ENCODE peak calls at places on chromosomes 11 and 22, in seven cellular contexts. Z is HCT116, T is lower leg skin, Y is cardiac fibroblast, N is transverse colon, R is Panc1, U is tibial artery. K is an unnamed sample.

GRCh38 chr11:31797227-31798056 is 13.7 kb downstream of the PAX6 start:
- DNase-seq in U (no peak), N (no peak), T (no peak), R (no peak), Z (no peak), Y (no peak), K (no peak)

GRCh38 chr11:774873-775592 is 2.3 kb downstream of the GATD1 start:
- DNase-seq in R (no peak), N (no peak), Z (no peak), T (no peak), U (no peak), Y (peak), K (peak)

GRCh38 chr22:43376765-43377485 is 33.8 kb upstream of the SCUBE1 start:
- DNase-seq in R (no peak), N (peak), Y (no peak), T (no peak), Z (no peak), U (no peak), K (no peak)

GRCh38 chr11:74069146-74070046 is 60.5 kb upstream of the UCP3 start:
- DNase-seq in T (peak), U (no peak), Z (no peak), Y (no peak), N (no peak), R (no peak), K (no peak)

GRCh38 chr11:35154960-35155359 is 16.0 kb downstream of the CD44 start:
- DNase-seq in T (no peak), U (no peak), N (no peak), Z (no peak), R (no peak), Y (no peak), K (no peak)

GRCh38 chr11:101407324-101407723 is 176.5 kb downstream of the TRPC6 start:
- DNase-seq in R (no peak), Z (no peak), N (peak), U (no peak), T (no peak), Y (peak), K (peak)

GRCh38 chr11:118923721-118924587 is 1.8 kb downstream of the BCL9L start:
- DNase-seq in T (peak), R (no peak), Y (no peak), Z (no peak), N (peak), U (peak), K (no peak)

GRCh38 chr11:26976389-26976788 is 17.5 kb upstream of the FIBIN start:
- DNase-seq in T (no peak), Z (no peak), U (no peak), N (no peak), R (no peak), Y (no peak), K (peak)

GRCh38 chr22:38730411-38730871 is 24.7 kb downstream of the GTPBP1 start:
- DNase-seq in U (peak), Z (no peak), R (no peak), T (no peak), N (no peak), Y (no peak), K (no peak)

GRCh38 chr22:37295213-37295886 is 13.0 kb downstream of the CYTH4 start:
- DNase-seq in U (no peak), Z (no peak), N (no peak), Y (no peak), T (no peak), R (no peak), K (no peak)

GRCh38 chr11:17609536-17610401 is 62.7 kb downstream of the OTOG start:
- DNase-seq in Y (no peak), R (no peak), N (no peak), U (peak), Z (no peak), T (no peak), K (no peak)

GRCh38 chr11:14578551-14578956 is 58.4 kb upstream of the PSMA1 start:
- DNase-seq in T (no peak), U (no peak), Z (no peak), R (no peak), N (peak), Y (peak), K (peak)

GRCh38 chr22:45316796-45317526 is 7.2 kb downstream of the FAM118A start:
- DNase-seq in R (no peak), Z (no peak), Y (no peak), T (no peak), N (no peak), U (no peak), K (no peak)

GRCh38 chr22:25013634-25014033 is 61.1 kb downstream of the KIAA1671 start:
- DNase-seq in Z (no peak), Y (peak), T (no peak), N (peak), U (no peak), R (no peak), K (no peak)

GRCh38 chr11:74754507-74755255 is 6.0 kb downstream of the RNF169 start:
- DNase-seq in Z (no peak), Y (peak), U (no peak), T (no peak), N (no peak), R (peak), K (peak)

GRCh38 chr11:126485021-126485781 is 129.7 kb downstream of the ST3GAL4 start:
- DNase-seq in Y (peak), U (no peak), N (no peak), T (no peak), Z (no peak), R (no peak), K (peak)

GRCh38 chr11:113473983-113474361 is 1.2 kb downstream of the DRD2 start:
- DNase-seq in N (no peak), R (no peak), U (no peak), T (no peak), Z (no peak), Y (no peak), K (no peak)

GRCh38 chr22:43859176-43859575 is 3.1 kb downstream of the SULT4A1 start:
- DNase-seq in N (no peak), T (no peak), U (no peak), R (no peak), Z (no peak), Y (no peak), K (no peak)

GRCh38 chr11:119615003-119615878 is 113.8 kb downstream of the NECTIN1 start:
- DNase-seq in U (no peak), Y (peak), Z (peak), T (peak), R (peak), N (no peak), K (peak)

GRCh38 chr11:47060807-47061206 is 115.9 kb downstream of the ARFGAP2 start:
- DNase-seq in R (no peak), Z (no peak), U (no peak), T (no peak), N (no peak), Y (peak), K (peak)

GRCh38 chr11:19777032-19777341 is 64.3 kb downstream of the NAV2 start:
- DNase-seq in T (no peak), R (no peak), Y (peak), N (peak), U (no peak), Z (no peak), K (no peak)

GRCh38 chr11:102144357-102145342 is 34.4 kb downstream of the YAP1 start:
- DNase-seq in Y (peak), T (no peak), N (peak), U (peak), R (no peak), Z (no peak), K (peak)

GRCh38 chr11:93236741-93237675 is 39.2 kb upstream of the SLC36A4 start:
- DNase-seq in Y (peak), R (no peak), Z (peak), U (no peak), N (peak), T (no peak), K (peak)

GRCh38 chr11:69280451-69280850 is 13.5 kb upstream of the MYEOV start:
- DNase-seq in R (no peak), T (no peak), Y (peak), N (no peak), Z (no peak), U (no peak), K (peak)

GRCh38 chr22:19996694-19997384 is 19.8 kb downstream of the ARVCF start:
- DNase-seq in T (no peak), Z (no peak), N (no peak), Y (no peak), R (no peak), U (peak), K (no peak)

GRCh38 chr11:131785801-131786200 is 415.4 kb downstream of the NTM start:
- DNase-seq in Z (no peak), Y (no peak), R (no peak), T (no peak), U (no peak), N (no peak), K (no peak)

GRCh38 chr11:15793032-15793996 is 563.0 kb downstream of the SOX6 start:
- DNase-seq in U (no peak), N (no peak), T (no peak), R (no peak), Y (peak), Z (no peak), K (peak)

GRCh38 chr11:106399075-106399500 is 321.6 kb downstream of the AASDHPPT start:
- DNase-seq in N (no peak), U (peak), Y (peak), T (peak), Z (peak), R (peak), K (peak)

GRCh38 chr11:109247071-109247470 is 174.9 kb upstream of the C11orf87 start:
- DNase-seq in R (peak), Z (no peak), N (no peak), Y (peak), U (no peak), T (no peak), K (peak)

GRCh38 chr22:35505394-35506258 is 35.0 kb upstream of the RASD2 start:
- DNase-seq in T (no peak), Y (no peak), R (no peak), U (no peak), Z (no peak), N (no peak), K (no peak)

GRCh38 chr11:1887451-1888346 is 4.0 kb downstream of the PRR33 start:
- DNase-seq in Z (no peak), Y (no peak), R (no peak), N (no peak), T (no peak), U (no peak), K (no peak)

GRCh38 chr22:46121079-46121478 is 29.2 kb upstream of the PPARA start:
- DNase-seq in U (no peak), Y (no peak), T (no peak), R (no peak), Z (no peak), N (no peak), K (no peak)

GRCh38 chr11:122202161-122202950 is 86.3 kb upstream of the BLID start:
- DNase-seq in Y (peak), Z (peak), U (peak), N (no peak), R (no peak), T (no peak), K (peak)

GRCh38 chr11:111528557-111528956 is 12.0 kb upstream of the LAYN start:
- DNase-seq in T (no peak), U (no peak), Z (no peak), N (no peak), Y (no peak), R (no peak), K (no peak)
- TF ChIP-seq CTCF in T (no peak), U (no peak), Z (no peak), N (no peak), Y (no peak), R (peak), K (no peak)

DNA sequence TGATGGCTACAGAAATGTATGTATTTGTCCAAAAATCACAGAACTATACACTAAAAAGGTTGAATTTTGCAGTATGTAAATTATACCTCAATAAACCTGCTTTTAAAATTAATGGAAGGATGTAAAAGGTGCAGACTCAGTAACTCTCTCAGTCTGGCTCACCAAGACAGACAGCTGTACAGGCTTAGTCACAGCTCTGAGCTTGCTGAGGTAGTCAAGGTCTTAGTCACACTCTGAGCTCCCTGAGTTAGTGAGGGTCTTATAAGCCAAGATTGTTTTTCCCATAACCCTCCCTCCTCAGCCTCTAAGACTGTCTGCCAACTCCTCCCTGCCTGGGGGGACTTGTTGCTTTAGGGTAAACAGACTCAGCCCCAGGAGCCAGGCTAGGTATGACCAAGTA is 59.3 kb upstream of the IZUMO1R start:
- DNase-seq in U (no peak), Z (no peak), N (no peak), R (no peak), Y (no peak), T (no peak), K (no peak)
- H3K4me3 ChIP-seq in U (no peak), Z (no peak), N (no peak), R (no peak), Y (no peak), T (no peak), K (no peak)

GRCh38 chr11:57638005-57638760 is 11.5 kb downstream of the YPEL4 start:
- DNase-seq in R (no peak), T (no peak), U (peak), Z (no peak), N (peak), Y (peak), K (peak)

GRCh38 chr11:57640068-57640800 is 9.5 kb downstream of the YPEL4 start:
- DNase-seq in U (no peak), N (no peak), T (no peak), Y (no peak), Z (no peak), R (no peak), K (no peak)

GRCh38 chr11:57637626-57638004 is 12.1 kb downstream of the YPEL4 start:
- DNase-seq in Z (no peak), T (no peak), R (no peak), N (no peak), Y (no peak), U (no peak), K (no peak)

GRCh38 chr11:57639321-57640067 is 10.2 kb downstream of the YPEL4 start:
- DNase-seq in Z (no peak), U (no peak), N (no peak), R (no peak), Y (peak), T (no peak), K (peak)

GRCh38 chr11:57638811-57639320 is 10.8 kb downstream of the YPEL4 start:
- DNase-seq in U (no peak), Z (no peak), T (no peak), N (no peak), R (no peak), Y (no peak), K (no peak)
- TF ChIP-seq CTCF in U (no peak), Z (no peak), T (no peak), N (no peak), R (peak), Y (no peak), K (no peak)

DNA sequence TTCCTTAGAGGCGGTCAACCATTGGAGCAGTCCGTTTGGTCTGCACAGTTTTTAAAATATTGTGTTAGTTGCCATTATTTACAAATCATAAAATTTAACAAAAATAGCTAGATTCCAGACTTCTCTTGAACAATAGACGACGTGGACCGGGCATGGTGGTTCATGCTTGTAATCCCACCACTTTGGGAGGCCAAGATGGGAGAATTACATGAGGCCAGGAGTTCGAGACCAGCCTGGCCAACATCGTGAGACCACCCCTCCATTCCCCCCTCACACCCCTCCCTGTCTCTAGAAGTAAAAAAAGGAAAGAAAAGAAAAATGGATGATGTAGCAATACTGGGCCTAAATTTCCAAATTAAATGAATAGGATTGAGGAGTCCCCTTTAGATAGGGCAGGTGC is 965 bp downstream of the SLC37A2 start:
- DNase-seq in R (no peak), Y (no peak), N (no peak), T (no peak), Z (no peak), U (no peak), K (no peak)
- H3K4me3 ChIP-seq in R (no peak), Y (no peak), N (no peak), T (no peak), Z (no peak), U (peak), K (peak)

GRCh38 chr11:116281173-116282160 is 491.3 kb downstream of the BUD13 start:
- DNase-seq in U (no peak), R (no peak), Y (no peak), N (no peak), T (no peak), Z (no peak), K (no peak)

GRCh38 chr11:116272181-116272789 is 500.5 kb downstream of the BUD13 start:
- DNase-seq in U (no peak), T (no peak), R (no peak), Z (no peak), Y (no peak), N (no peak), K (no peak)

GRCh38 chr11:116275634-116276033 is 497.2 kb downstream of the BUD13 start:
- DNase-seq in Z (no peak), Y (no peak), R (no peak), U (no peak), T (no peak), N (no peak), K (no peak)

GRCh38 chr11:116278076-116278475 is 494.7 kb downstream of the BUD13 start:
- DNase-seq in Z (no peak), R (no peak), U (no peak), Y (no peak), N (no peak), T (no peak), K (no peak)

GRCh38 chr11:116276051-116277044 is 496.4 kb downstream of the BUD13 start:
- DNase-seq in Z (peak), Y (peak), U (peak), R (peak), T (no peak), N (peak), K (peak)
- TF ChIP-seq CTCF in Z (peak), Y (peak), U (no peak), R (peak), T (peak), N (peak), K (peak)

DNA sequence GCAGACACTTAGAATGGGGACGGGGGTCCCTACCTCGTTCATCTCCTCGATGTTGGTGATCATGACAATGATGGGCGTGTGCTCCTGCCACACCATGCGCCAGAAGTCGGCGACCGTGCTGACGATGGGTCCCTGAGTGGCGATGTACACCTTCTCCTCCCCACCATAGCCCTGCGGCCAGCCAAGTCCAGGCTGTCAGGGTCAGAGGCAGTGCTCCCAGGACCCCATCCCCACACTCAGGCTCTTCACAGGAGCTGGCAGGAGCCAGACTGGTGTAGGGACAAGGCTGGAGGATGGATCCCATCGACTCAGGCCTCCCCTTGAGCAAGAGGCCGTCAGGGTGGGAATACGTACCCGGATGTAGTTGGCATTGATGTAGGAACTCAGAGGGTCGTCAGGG is 7.2 kb upstream of the IGSF22 start:
- DNase-seq in N (no peak), T (no peak), R (no peak), Z (no peak), Y (no peak), U (no peak), K (no peak)
- H3K4me3 ChIP-seq in N (no peak), T (no peak), R (no peak), Z (no peak), Y (no peak), U (no peak), K (no peak)

GRCh38 chr11:64813826-64814225 is 3.5 kb upstream of the MEN1 start:
- DNase-seq in R (no peak), Z (no peak), Y (no peak), U (no peak), T (no peak), N (no peak), K (no peak)

GRCh38 chr11:64814712-64815187 is 4.4 kb upstream of the MEN1 start:
- DNase-seq in N (no peak), R (no peak), Z (no peak), T (no peak), U (no peak), Y (no peak), K (no peak)

DNA sequence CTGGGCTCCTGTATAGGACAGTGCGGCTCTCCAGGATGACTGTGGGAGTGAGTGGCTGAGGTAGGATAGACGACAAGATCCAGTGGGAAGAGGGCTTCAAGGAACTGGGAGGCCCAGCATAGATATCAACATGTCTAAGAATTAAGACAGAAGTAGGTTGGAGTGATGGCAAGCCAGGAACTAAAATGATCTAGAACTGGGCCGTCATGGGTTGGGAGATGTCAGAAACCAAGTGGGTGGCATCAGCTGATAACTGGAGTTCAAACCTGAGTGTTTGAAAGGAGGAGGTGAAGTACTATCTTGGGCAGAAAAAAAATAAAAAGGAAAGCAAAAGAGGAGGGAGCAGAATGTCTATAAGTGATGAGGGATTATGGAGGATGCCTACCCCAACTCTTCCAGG is 7.1 kb upstream of the MEN1 start:
- DNase-seq in T (no peak), U (no peak), R (no peak), Z (no peak), N (no peak), Y (no peak), K (no peak)
- TF ChIP-seq CTCF in T (no peak), U (no peak), R (no peak), Z (no peak), N (no peak), Y (no peak), K (no peak)

DNA sequence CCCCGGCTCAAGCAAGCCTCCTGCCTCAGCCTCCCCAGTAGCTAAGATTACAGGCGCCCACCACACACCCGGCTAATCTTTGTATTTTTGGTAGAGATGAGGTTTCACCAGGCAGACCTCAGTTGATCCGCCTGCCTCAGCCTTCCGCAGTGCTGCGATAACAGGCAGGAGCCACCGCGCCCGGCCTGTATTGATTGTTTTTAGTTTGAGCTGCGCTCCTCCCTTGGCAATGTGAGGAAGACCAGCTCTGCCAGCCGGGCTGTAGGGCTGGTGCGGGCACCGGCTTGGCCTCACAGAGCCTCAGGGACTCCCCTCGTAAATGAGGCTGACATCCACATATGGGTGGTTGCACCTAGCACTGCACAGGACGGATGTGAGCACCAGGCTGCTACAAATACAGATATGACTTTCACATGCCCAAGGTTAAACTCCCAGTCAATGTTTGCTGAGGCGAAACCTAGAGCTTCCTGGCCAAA is 7.5 kb upstream of the SLC2A11 start:
- DNase-seq in R (no peak), U (no peak), N (no peak), Z (no peak), Y (no peak), T (no peak), K (no peak)
- H3K4me3 ChIP-seq in R (no peak), U (no peak), N (no peak), Z (no peak), Y (no peak), T (no peak), K (no peak)

GRCh38 chr11:39374963-39375698 is 2084.3 kb downstream of the LRRC4C start:
- DNase-seq in N (no peak), T (no peak), Y (peak), Z (peak), R (peak), U (no peak), K (peak)
- TF ChIP-seq CTCF in N (peak), T (no peak), Y (peak), Z (peak), R (peak), U (peak), K (peak)

K was measured in astrocyte of the spinal cord.